ENCODE peak calls at places on chromosomes 7 and 10, in four cellular contexts. One of them, this sample, is unnamed.
A peak's percentile ranks its signal among the peaks of the same experiment; 100 is the strongest.

GRCh38 chr7:133571066-133571465 is 318.2 kb downstream of the EXOC4 start:
- DNase-seq in SK-N-MC: no peak
- DNase-seq in CD4-positive, alpha-beta memory T cell: no peak
- DNase-seq in adipocyte: no peak
- DNase-seq in this sample: no peak

GRCh38 chr10:68900427-68901105 is 549 bp upstream of the DDX50 start:
- DNase-seq in SK-N-MC: no peak
- DNase-seq in CD4-positive, alpha-beta memory T cell: no peak
- DNase-seq in adipocyte: peak; percentile 81
- DNase-seq in this sample: peak; percentile 79

GRCh38 chr7:16428672-16429071 is 7.3 kb upstream of the CRPPA start:
- DNase-seq in SK-N-MC: no peak
- DNase-seq in CD4-positive, alpha-beta memory T cell: no peak
- DNase-seq in adipocyte: peak; percentile 64
- DNase-seq in this sample: peak; percentile 60

GRCh38 chr7:64706625-64707292 is 40.8 kb downstream of the ZNF107 start:
- DNase-seq in SK-N-MC: no peak
- DNase-seq in CD4-positive, alpha-beta memory T cell: no peak
- DNase-seq in adipocyte: no peak
- DNase-seq in this sample: no peak

GRCh38 chr7:5755704-5756131 is 25.7 kb downstream of the RNF216 start:
- DNase-seq in SK-N-MC: no peak
- DNase-seq in CD4-positive, alpha-beta memory T cell: no peak
- DNase-seq in adipocyte: peak; percentile 84
- DNase-seq in this sample: peak; percentile 81

GRCh38 chr10:119479048-119479394 is 63.5 kb downstream of the RGS10 start:
- DNase-seq in SK-N-MC: no peak
- DNase-seq in CD4-positive, alpha-beta memory T cell: no peak
- DNase-seq in adipocyte: no peak
- DNase-seq in this sample: no peak

GRCh38 chr7:35553498-35553897 is 141.4 kb downstream of the HERPUD2 start:
- DNase-seq in SK-N-MC: no peak
- DNase-seq in CD4-positive, alpha-beta memory T cell: no peak
- DNase-seq in adipocyte: peak; percentile 23
- DNase-seq in this sample: no peak

GRCh38 chr7:94449151-94449725 is 54.5 kb downstream of the COL1A2 start:
- DNase-seq in SK-N-MC: peak; percentile 45
- DNase-seq in CD4-positive, alpha-beta memory T cell: peak; percentile 26
- DNase-seq in adipocyte: peak; percentile 80
- DNase-seq in this sample: peak; percentile 75

GRCh38 chr10:62632071-62632809 is 172.3 kb upstream of the ADO start:
- DNase-seq in SK-N-MC: no peak
- DNase-seq in CD4-positive, alpha-beta memory T cell: peak; percentile 66
- DNase-seq in adipocyte: no peak
- DNase-seq in this sample: no peak

GRCh38 chr10:16965740-16966447 is 148.7 kb upstream of the RSU1 start:
- DNase-seq in SK-N-MC: no peak
- DNase-seq in CD4-positive, alpha-beta memory T cell: no peak
- DNase-seq in adipocyte: peak; percentile 83
- DNase-seq in this sample: peak; percentile 90

GRCh38 chr7:157827863-157828160 is 491.0 kb downstream of the DNAJB6 start:
- DNase-seq in SK-N-MC: no peak
- DNase-seq in CD4-positive, alpha-beta memory T cell: no peak
- DNase-seq in adipocyte: no peak
- DNase-seq in this sample: no peak

GRCh38 chr10:7432884-7433726 is 22.3 kb upstream of the SFMBT2 start:
- DNase-seq in SK-N-MC: no peak
- DNase-seq in CD4-positive, alpha-beta memory T cell: no peak
- DNase-seq in adipocyte: no peak
- DNase-seq in this sample: no peak

GRCh38 chr10:86374664-86375063 is 8.1 kb upstream of the GRID1 start:
- DNase-seq in SK-N-MC: no peak
- DNase-seq in CD4-positive, alpha-beta memory T cell: no peak
- DNase-seq in adipocyte: no peak
- DNase-seq in this sample: no peak

GRCh38 chr7:47314728-47315601 is 266.9 kb downstream of the TNS3 start:
- DNase-seq in SK-N-MC: no peak
- DNase-seq in CD4-positive, alpha-beta memory T cell: no peak
- DNase-seq in adipocyte: peak; percentile 64
- DNase-seq in this sample: peak; percentile 71

GRCh38 chr10:44811072-44811471 is 100.1 kb upstream of the TMEM72 start:
- DNase-seq in SK-N-MC: no peak
- DNase-seq in CD4-positive, alpha-beta memory T cell: no peak
- DNase-seq in adipocyte: no peak
- DNase-seq in this sample: peak; percentile 44

GRCh38 chr7:100897111-100897608 is 1.5 kb upstream of the ACHE start:
- DNase-seq in SK-N-MC: no peak
- DNase-seq in CD4-positive, alpha-beta memory T cell: peak; percentile 54
- DNase-seq in adipocyte: peak; percentile 80
- DNase-seq in this sample: no peak

GRCh38 chr7:137342340-137342739 is 1.2 kb downstream of the PTN start:
- DNase-seq in SK-N-MC: no peak
- DNase-seq in CD4-positive, alpha-beta memory T cell: no peak
- DNase-seq in adipocyte: peak; percentile 35
- DNase-seq in this sample: peak; percentile 17

GRCh38 chr7:39720586-39720985 is 97.2 kb downstream of the RALA start:
- DNase-seq in SK-N-MC: no peak
- DNase-seq in CD4-positive, alpha-beta memory T cell: no peak
- DNase-seq in adipocyte: no peak
- DNase-seq in this sample: no peak

GRCh38 chr7:44145419-44145968 is 4.4 kb upstream of the MYL7 start:
- DNase-seq in SK-N-MC: no peak
- DNase-seq in CD4-positive, alpha-beta memory T cell: peak; percentile 55
- DNase-seq in adipocyte: no peak
- DNase-seq in this sample: peak; percentile 26
- H3K4me3 ChIP-seq in SK-N-MC: no peak overlapping the region
- H3K4me3 ChIP-seq in CD4-positive, alpha-beta memory T cell: peak overlapping the region; percentile 51
- H3K4me3 ChIP-seq in adipocyte: peak overlapping the region; percentile 52
- H3K4me3 ChIP-seq in this sample: peak overlapping the region; percentile 41

DNA sequence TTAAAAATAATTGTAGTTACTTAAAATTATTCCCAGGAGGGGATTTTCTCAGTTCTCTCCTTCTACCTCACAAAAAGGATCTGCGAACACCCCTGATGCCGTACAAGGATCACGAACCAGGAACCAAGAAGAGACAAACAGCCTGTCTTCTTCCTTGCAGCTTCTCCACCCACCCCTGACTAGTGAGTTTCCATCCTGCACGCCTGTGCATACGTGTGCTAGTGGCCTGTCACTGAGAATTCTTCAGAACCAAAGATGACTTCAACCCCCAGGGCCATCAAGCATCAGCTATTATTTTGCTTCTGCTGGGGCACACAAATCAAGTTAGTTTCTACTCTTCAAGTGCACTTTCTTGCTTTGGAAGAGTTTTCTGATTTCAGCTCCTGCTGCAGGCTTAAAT is 175.5 kb upstream of the KLF6 start:
- DNase-seq in SK-N-MC: no peak
- DNase-seq in CD4-positive, alpha-beta memory T cell: no peak
- DNase-seq in adipocyte: no peak
- DNase-seq in this sample: no peak
- H3K4me3 ChIP-seq in SK-N-MC: no peak overlapping the region
- H3K4me3 ChIP-seq in CD4-positive, alpha-beta memory T cell: no peak overlapping the region
- H3K4me3 ChIP-seq in adipocyte: no peak overlapping the region
- H3K4me3 ChIP-seq in this sample: no peak overlapping the region

GRCh38 chr7:102304668-102305067 is 18.0 kb downstream of the SH2B2 start:
- DNase-seq in SK-N-MC: no peak
- DNase-seq in CD4-positive, alpha-beta memory T cell: no peak
- DNase-seq in adipocyte: no peak
- DNase-seq in this sample: no peak

GRCh38 chr7:102305414-102306268 is 19.0 kb downstream of the SH2B2 start:
- DNase-seq in SK-N-MC: no peak
- DNase-seq in CD4-positive, alpha-beta memory T cell: no peak
- DNase-seq in adipocyte: no peak
- DNase-seq in this sample: no peak

GRCh38 chr7:102310414-102310815 is 23.7 kb downstream of the SH2B2 start:
- DNase-seq in SK-N-MC: no peak
- DNase-seq in CD4-positive, alpha-beta memory T cell: no peak
- DNase-seq in adipocyte: no peak
- DNase-seq in this sample: no peak

GRCh38 chr7:102303669-102304422 is 17.2 kb downstream of the SH2B2 start:
- DNase-seq in SK-N-MC: no peak
- DNase-seq in CD4-positive, alpha-beta memory T cell: no peak
- DNase-seq in adipocyte: no peak
- DNase-seq in this sample: no peak

GRCh38 chr7:102306916-102307677 is 20.4 kb downstream of the SH2B2 start:
- DNase-seq in SK-N-MC: no peak
- DNase-seq in CD4-positive, alpha-beta memory T cell: no peak
- DNase-seq in adipocyte: no peak
- DNase-seq in this sample: peak; percentile 66
- H3K4me3 ChIP-seq in SK-N-MC: no peak overlapping the region
- H3K4me3 ChIP-seq in CD4-positive, alpha-beta memory T cell: peak overlapping the region; percentile 21
- H3K4me3 ChIP-seq in adipocyte: no peak overlapping the region
- H3K4me3 ChIP-seq in this sample: peak overlapping the region; percentile 35

DNA sequence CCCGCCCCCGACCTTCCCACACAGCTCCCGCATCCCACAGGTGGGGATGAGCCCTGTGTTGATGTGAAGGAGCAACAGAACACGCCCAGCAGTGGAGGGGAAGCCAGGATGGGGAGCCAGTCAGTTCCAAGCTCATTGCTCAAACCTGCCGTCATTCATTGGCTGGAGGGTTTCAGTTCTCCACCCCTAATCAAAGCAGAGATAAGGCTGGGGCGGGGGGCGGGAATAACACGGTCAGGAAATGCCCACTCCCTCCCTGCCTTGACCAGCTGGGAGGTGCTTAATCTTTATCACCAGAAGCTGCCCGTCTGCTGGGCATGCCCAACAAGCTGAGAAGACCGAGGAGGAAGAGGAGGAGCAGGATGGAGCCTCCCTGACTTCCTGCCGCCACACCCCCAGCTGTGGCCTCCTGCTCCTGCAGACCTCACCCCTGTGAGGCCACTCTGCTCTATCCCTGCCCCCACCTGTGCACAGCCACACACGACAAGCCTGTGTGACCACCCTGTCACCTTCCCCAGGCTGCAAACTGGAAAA is 265.1 kb downstream of the ZEB1 start:
- DNase-seq in SK-N-MC: no peak
- DNase-seq in CD4-positive, alpha-beta memory T cell: no peak
- DNase-seq in adipocyte: no peak
- DNase-seq in this sample: no peak
- H3K4me3 ChIP-seq in SK-N-MC: no peak overlapping the region
- H3K4me3 ChIP-seq in CD4-positive, alpha-beta memory T cell: no peak overlapping the region
- H3K4me3 ChIP-seq in adipocyte: no peak overlapping the region
- H3K4me3 ChIP-seq in this sample: no peak overlapping the region

GRCh38 chr10:30058111-30058510 is 1.3 kb downstream of the JCAD start:
- DNase-seq in SK-N-MC: no peak
- DNase-seq in CD4-positive, alpha-beta memory T cell: no peak
- DNase-seq in adipocyte: peak; percentile 21
- DNase-seq in this sample: peak; percentile 6
- H3K4me3 ChIP-seq in SK-N-MC: peak overlapping the region; percentile 72
- H3K4me3 ChIP-seq in CD4-positive, alpha-beta memory T cell: no peak overlapping the region
- H3K4me3 ChIP-seq in adipocyte: peak overlapping the region; percentile 83
- H3K4me3 ChIP-seq in this sample: peak overlapping the region; percentile 77

GRCh38 chr10:26391701-26392695 is 46.1 kb upstream of the APBB1IP start:
- DNase-seq in SK-N-MC: no peak
- DNase-seq in CD4-positive, alpha-beta memory T cell: no peak
- DNase-seq in adipocyte: no peak
- DNase-seq in this sample: no peak
- H3K4me3 ChIP-seq in SK-N-MC: no peak overlapping the region
- H3K4me3 ChIP-seq in CD4-positive, alpha-beta memory T cell: no peak overlapping the region
- H3K4me3 ChIP-seq in adipocyte: no peak overlapping the region
- H3K4me3 ChIP-seq in this sample: no peak overlapping the region

DNA sequence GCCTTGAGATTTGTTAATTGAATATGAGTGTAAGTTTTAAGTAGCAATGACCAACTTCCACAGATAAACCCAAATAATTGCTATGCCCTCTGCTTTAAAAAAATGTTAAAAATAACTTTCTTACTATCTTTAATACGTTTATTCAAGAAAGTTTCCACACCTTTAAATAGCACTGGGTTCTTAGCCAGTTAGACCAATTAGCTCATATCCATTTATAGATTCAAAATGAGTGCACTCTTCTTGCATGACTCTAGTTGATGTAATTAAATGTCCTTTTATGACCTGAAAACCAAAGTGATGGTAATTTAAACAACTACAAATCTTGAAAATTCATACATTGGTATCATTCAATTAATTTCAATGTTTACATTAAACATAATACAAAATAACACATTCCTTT is 50.8 kb upstream of the CACNA2D1 start:
- DNase-seq in SK-N-MC: no peak
- DNase-seq in CD4-positive, alpha-beta memory T cell: no peak
- DNase-seq in adipocyte: no peak
- DNase-seq in this sample: no peak
- H3K4me3 ChIP-seq in SK-N-MC: no peak overlapping the region
- H3K4me3 ChIP-seq in CD4-positive, alpha-beta memory T cell: no peak overlapping the region
- H3K4me3 ChIP-seq in adipocyte: no peak overlapping the region
- H3K4me3 ChIP-seq in this sample: no peak overlapping the region

This sample was measured in choroid plexus epithelial cell.